ENCODE peak calls at places on chromosomes 4 and X, in six cellular contexts. J, L, S, A, H and K are unnamed samples.
A peak's percentile ranks its signal among the peaks of the same experiment; 100 is the strongest.

GRCh38 chr4:169271692-169272007 is 894 bp upstream of the SH3RF1 start:
- DNase-seq in J (no peak), L (no peak), S (no peak), A (no peak), H (no peak), K (no peak)

GRCh38 chr4:35835893-35836292 is 408.4 kb downstream of the ARAP2 start:
- DNase-seq in J (no peak), L (no peak), S (no peak), A (no peak), H (no peak), K (no peak)

GRCh38 chr4:135368826-135369225 is 1167.2 kb upstream of the PABPC4L start:
- DNase-seq in J (no peak), L (no peak), S (no peak), A (no peak), H (no peak), K (no peak)

GRCh38 chr4:2269206-2269531 is 7.3 kb upstream of the MXD4 start:
- DNase-seq in J (no peak), L (no peak), S (no peak), A (no peak), H (no peak), K (no peak)

GRCh38 chr4:123144626-123145025 is 222.2 kb upstream of the NUDT6 start:
- DNase-seq in J (no peak), L (no peak), S (no peak), A (no peak), H (no peak), K (no peak)

GRCh38 chr4:172153694-172154093 is 340.5 kb downstream of the GALNTL6 start:
- DNase-seq in J (no peak), L (peak; percentile 11), S (no peak), A (no peak), H (no peak), K (no peak)

GRCh38 chr4:105780176-105780575 is 71.6 kb downstream of the GSTCD start:
- DNase-seq in J (no peak), L (no peak), S (no peak), A (no peak), H (no peak), K (no peak)

GRCh38 chr4:40672528-40673522 is 43.2 kb upstream of the RBM47 start:
- DNase-seq in J (peak; percentile 78), L (no peak), S (no peak), A (peak; percentile 55), H (peak; percentile 15), K (peak; percentile 68)

GRCh38 chrX:37904833-37905232 is 57.5 kb upstream of the DYNLT3 start:
- DNase-seq in J (no peak), L (no peak), S (no peak), A (no peak), H (no peak), K (no peak)

GRCh38 chr4:123505457-123506310 is 109.1 kb downstream of the SPRY1 start:
- DNase-seq in J (no peak), L (peak; percentile 76), S (no peak), A (peak; percentile 59), H (peak; percentile 67), K (peak; percentile 84)

GRCh38 chr4:13548984-13549546 is 4.8 kb upstream of the NKX3-2 start:
- DNase-seq in J (peak; percentile 79), L (peak; percentile 88), S (peak; percentile 29), A (peak; percentile 78), H (peak; percentile 74), K (peak; percentile 89)

GRCh38 chr4:15765910-15766703 is 12.0 kb upstream of the CD38 start:
- DNase-seq in J (no peak), L (no peak), S (no peak), A (no peak), H (no peak), K (no peak)

GRCh38 chr4:92307886-92308285 is 4.1 kb downstream of the GRID2 start:
- DNase-seq in J (no peak), L (no peak), S (no peak), A (no peak), H (no peak), K (no peak)

GRCh38 chr4:48967626-48968025 is 18.4 kb upstream of the CWH43 start:
- DNase-seq in J (no peak), L (no peak), S (no peak), A (no peak), H (no peak), K (no peak)

GRCh38 chr4:94527556-94528233 is 76.0 kb downstream of the PDLIM5 start:
- DNase-seq in J (no peak), L (no peak), S (no peak), A (no peak), H (no peak), K (no peak)

GRCh38 chr4:33696066-33696465 is 2548.2 kb downstream of the ARAP2 start:
- DNase-seq in J (no peak), L (no peak), S (no peak), A (no peak), H (no peak), K (no peak)

GRCh38 chrX:111492085-111492484 is 19.4 kb upstream of the SERTM2 start:
- DNase-seq in J (no peak), L (no peak), S (no peak), A (no peak), H (no peak), K (no peak)

GRCh38 chrX:130769835-130770234 is 133.2 kb downstream of the ENOX2 start:
- DNase-seq in J (no peak), L (peak; percentile 71), S (no peak), A (no peak), H (no peak), K (no peak)

GRCh38 chrX:19893722-19894121 is 6.3 kb upstream of the SH3KBP1 start:
- DNase-seq in J (no peak), L (no peak), S (no peak), A (no peak), H (no peak), K (no peak)

GRCh38 chrX:12439396-12439795 is 301.1 kb downstream of the FRMPD4 start:
- DNase-seq in J (no peak), L (no peak), S (no peak), A (no peak), H (no peak), K (no peak)

GRCh38 chr4:62644372-62644771 is 1444.2 kb downstream of the ADGRL3 start:
- DNase-seq in J (no peak), L (peak; percentile 60), S (no peak), A (no peak), H (no peak), K (no peak)

GRCh38 chr4:54493862-54494261 is 163.9 kb upstream of the KIT start:
- DNase-seq in J (no peak), L (no peak), S (no peak), A (no peak), H (no peak), K (no peak)

GRCh38 chr4:10787365-10787764 is 102.8 kb upstream of the CLNK start:
- DNase-seq in J (no peak), L (no peak), S (no peak), A (no peak), H (no peak), K (no peak)

GRCh38 chr4:88138561-88138960 is 19.9 kb downstream of the ABCG2 start:
- DNase-seq in J (no peak), L (no peak), S (no peak), A (no peak), H (no peak), K (no peak)

GRCh38 chrX:119579414-119579813 is 5.1 kb downstream of the UBE2A start:
- DNase-seq in J (no peak), L (no peak), S (no peak), A (no peak), H (no peak), K (no peak)

GRCh38 chr4:94406668-94407437 is 44.9 kb upstream of the PDLIM5 start:
- DNase-seq in J (peak; percentile 73), L (peak; percentile 92), S (peak; percentile 51), A (peak; percentile 57), H (peak; percentile 43), K (no peak)

DNA sequence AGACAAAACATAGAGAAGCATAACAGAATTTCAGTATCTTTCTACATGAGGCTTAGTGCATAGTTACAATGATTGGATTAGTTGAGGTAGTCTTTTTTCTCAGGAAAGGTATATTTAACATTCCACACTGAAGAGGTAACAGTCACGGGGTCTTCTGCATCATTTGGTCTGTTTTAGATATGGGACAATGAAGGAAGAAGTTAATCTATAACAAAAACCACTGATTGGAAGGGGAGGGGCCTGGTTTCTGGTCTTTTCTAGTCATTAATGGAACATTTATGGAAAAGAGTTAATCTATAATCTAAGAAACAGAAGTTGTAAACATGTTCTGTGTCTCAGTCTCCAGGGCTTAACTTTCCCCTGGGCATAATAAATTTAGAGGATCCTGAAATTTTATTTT is 37.3 kb upstream of the HPSE start:
- DNase-seq in J (no peak), L (no peak), S (no peak), A (no peak), H (no peak), K (no peak)
- H3K27me3 ChIP-seq in J (no peaks in the 10 kb centered on the region), L (no peaks in the 10 kb centered on the region), S (no peaks in the 10 kb centered on the region), A (no peaks in the 10 kb centered on the region), H (no peaks in the 10 kb centered on the region), K (no peaks in the 10 kb centered on the region)

GRCh38 chr4:158778065-158778711 is 9.4 kb downstream of the FNIP2 start:
- DNase-seq in J (no peak), L (no peak), S (no peak), A (no peak), H (no peak), K (no peak)
- H3K4me1 ChIP-seq in J (no peaks in the 10 kb centered on the region), L (peaks cover 56% of the 10 kb centered on the region), S (peaks cover 42% of the 10 kb centered on the region), A (peaks cover 28% of the 10 kb centered on the region), H (peaks cover 90% of the 10 kb centered on the region), K (peaks cover 50% of the 10 kb centered on the region)

GRCh38 chr4:30744386-30744785 is 24.2 kb downstream of the PCDH7 start:
- DNase-seq in J (no peak), L (no peak), S (no peak), A (no peak), H (no peak), K (no peak)
- TF ChIP-seq CTCF in J (no peak), L (no peak), S (no peak), A (no peak), H (no peak), K (no peak)

DNA sequence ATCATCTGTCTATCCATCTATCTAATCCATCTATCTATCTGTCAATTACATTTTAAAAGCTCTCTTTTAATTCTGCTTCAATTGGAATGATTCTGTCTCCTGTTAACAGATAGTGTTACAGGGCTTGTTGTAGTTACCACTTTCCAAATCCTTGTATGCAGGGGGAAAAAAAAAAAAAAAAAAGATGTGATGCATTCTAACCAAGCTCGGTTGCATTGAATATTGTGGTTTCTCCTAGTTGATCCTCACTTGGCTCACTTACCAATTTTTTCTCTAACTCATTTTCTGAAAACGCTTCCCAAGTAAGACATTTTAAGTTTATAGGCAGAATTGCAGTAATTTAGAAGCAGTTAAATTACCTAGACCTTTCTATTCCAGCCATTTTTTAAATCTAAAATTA is 327.8 kb upstream of the PITX2 start:
- DNase-seq in J (no peak), L (no peak), S (no peak), A (no peak), H (no peak), K (no peak)
- H3K27me3 ChIP-seq in J (no peaks in the 10 kb centered on the region), L (no peaks in the 10 kb centered on the region), S (no peaks in the 10 kb centered on the region), A (no peaks in the 10 kb centered on the region), H (no peaks in the 10 kb centered on the region), K (no peaks in the 10 kb centered on the region)

GRCh38 chrX:34379891-34380290 is 247.8 kb upstream of the FAM47A start:
- DNase-seq in J (no peak), L (no peak), S (no peak), A (no peak), H (no peak), K (no peak)
- H3K4me1 ChIP-seq in J (no peaks in the 10 kb centered on the region), L (no peaks in the 10 kb centered on the region), S (no peaks in the 10 kb centered on the region), A (no peaks in the 10 kb centered on the region), H (no peaks in the 10 kb centered on the region), K (no peaks in the 10 kb centered on the region)

GRCh38 chr4:143455211-143455610 is 58.3 kb upstream of the SMARCA5 start:
- DNase-seq in J (no peak), L (no peak), S (no peak), A (no peak), H (no peak), K (no peak)
- TF ChIP-seq CTCF in J (no peak), L (no peak), S (no peak), A (no peak), H (no peak), K (no peak)